ENCODE peak calls at places on chromosomes 7 and 10, in five cellular contexts. U is GM12878, T is pancreas, R is heart left ventricle, K is hepatocyte. W is an unnamed sample.

GRCh38 chr7:80641548-80641947 is 3.1 kb downstream of the CD36 start:
- DNase-seq in R (no peak), K (no peak), T (no peak), U (no peak), W (no peak)

GRCh38 chr10:62266147-62266546 is 2.5 kb downstream of the RTKN2 start:
- DNase-seq in R (no peak), T (no peak), U (no peak), K (no peak), W (no peak)

GRCh38 chr10:11018426-11018818 is 750 bp downstream of the CELF2 start:
- DNase-seq in K (peak), U (no peak), T (no peak), R (peak), W (peak)

GRCh38 chr7:125059861-125060456 is 130.3 kb upstream of the POT1 start:
- DNase-seq in U (no peak), T (no peak), K (no peak), R (no peak), W (no peak)

GRCh38 chr7:155187061-155187785 is 110.5 kb upstream of the INSIG1 start:
- DNase-seq in T (no peak), K (no peak), U (no peak), R (no peak), W (no peak)

GRCh38 chr10:35307297-35307696 is 29.0 kb upstream of the CCNY start:
- DNase-seq in U (no peak), R (no peak), K (peak), T (no peak), W (no peak)

GRCh38 chr10:110006358-110007170 is 1.2 kb upstream of the ADD3 start:
- DNase-seq in U (no peak), K (peak), T (peak), R (peak), W (no peak)

GRCh38 chr10:101155896-101156295 is 24.8 kb downstream of the TLX1 start:
- DNase-seq in R (no peak), K (no peak), T (no peak), U (no peak), W (no peak)

GRCh38 chr7:136617176-136617575 is 251.3 kb upstream of the CHRM2 start:
- DNase-seq in R (no peak), T (no peak), K (no peak), U (no peak), W (no peak)

GRCh38 chr10:126646101-126646500 is 24.4 kb downstream of the C10orf90 start:
- DNase-seq in U (no peak), K (no peak), T (no peak), R (no peak), W (no peak)

GRCh38 chr7:111730476-111731300 is 168.4 kb upstream of the IMMP2L start:
- DNase-seq in T (no peak), R (no peak), K (peak), U (no peak), W (peak)

GRCh38 chr7:158318511-158318913 is 269.1 kb downstream of the PTPRN2 start:
- DNase-seq in R (no peak), K (no peak), T (no peak), U (no peak), W (no peak)

GRCh38 chr10:18582803-18583202 is 68.6 kb downstream of the NSUN6 start:
- DNase-seq in U (no peak), R (no peak), T (no peak), K (no peak), W (peak)

GRCh38 chr10:71998840-71999194 is 34.6 kb downstream of the CHST3 start:
- DNase-seq in U (no peak), T (no peak), R (peak), K (peak), W (no peak)

GRCh38 chr10:35942052-35942451 is 300.0 kb upstream of the FZD8 start:
- DNase-seq in R (peak), K (no peak), T (no peak), U (no peak), W (no peak)

GRCh38 chr10:111784936-111785465 is 398.6 kb downstream of the GPAM start:
- DNase-seq in K (no peak), R (no peak), T (no peak), U (no peak), W (no peak)

GRCh38 chr7:149860821-149861727 is 12.7 kb upstream of the ATP6V0E2 start:
- DNase-seq in U (no peak), T (no peak), K (no peak), R (no peak), W (no peak)

GRCh38 chr7:73833251-73833919 is 2.6 kb downstream of the CLDN4 start:
- DNase-seq in U (no peak), K (peak), T (peak), R (no peak), W (no peak)

GRCh38 chr7:22728416-22729029 is 1.5 kb downstream of the IL6 start:
- DNase-seq in K (peak), T (no peak), R (no peak), U (no peak), W (peak)

GRCh38 chr7:22195402-22195801 is 161.6 kb downstream of the RAPGEF5 start:
- DNase-seq in R (no peak), U (peak), K (no peak), T (no peak), W (peak)

GRCh38 chr7:22718200-22718711 is 8.7 kb upstream of the IL6 start:
- DNase-seq in K (no peak), T (no peak), U (no peak), R (no peak), W (no peak)

GRCh38 chr7:83338277-83338950 is 175.7 kb upstream of the PCLO start:
- DNase-seq in R (no peak), T (no peak), U (no peak), K (no peak), W (peak)

GRCh38 chr7:19116121-19117080 is 1.0 kb downstream of the TWIST1 start:
- DNase-seq in U (no peak), R (peak), K (no peak), T (no peak), W (peak)

GRCh38 chr10:33334170-33334838 is at the start of gene NRP1:
- DNase-seq in T (peak), R (peak), U (no peak), K (peak), W (peak)

GRCh38 chr7:48438196-48438595 is 266.9 kb downstream of the ABCA13 start:
- DNase-seq in R (no peak), U (no peak), T (no peak), K (no peak), W (no peak)

GRCh38 chr10:70679498-70679897 is 7.2 kb downstream of the ADAMTS14 start:
- DNase-seq in R (peak), T (no peak), U (no peak), K (peak), W (no peak)

DNA sequence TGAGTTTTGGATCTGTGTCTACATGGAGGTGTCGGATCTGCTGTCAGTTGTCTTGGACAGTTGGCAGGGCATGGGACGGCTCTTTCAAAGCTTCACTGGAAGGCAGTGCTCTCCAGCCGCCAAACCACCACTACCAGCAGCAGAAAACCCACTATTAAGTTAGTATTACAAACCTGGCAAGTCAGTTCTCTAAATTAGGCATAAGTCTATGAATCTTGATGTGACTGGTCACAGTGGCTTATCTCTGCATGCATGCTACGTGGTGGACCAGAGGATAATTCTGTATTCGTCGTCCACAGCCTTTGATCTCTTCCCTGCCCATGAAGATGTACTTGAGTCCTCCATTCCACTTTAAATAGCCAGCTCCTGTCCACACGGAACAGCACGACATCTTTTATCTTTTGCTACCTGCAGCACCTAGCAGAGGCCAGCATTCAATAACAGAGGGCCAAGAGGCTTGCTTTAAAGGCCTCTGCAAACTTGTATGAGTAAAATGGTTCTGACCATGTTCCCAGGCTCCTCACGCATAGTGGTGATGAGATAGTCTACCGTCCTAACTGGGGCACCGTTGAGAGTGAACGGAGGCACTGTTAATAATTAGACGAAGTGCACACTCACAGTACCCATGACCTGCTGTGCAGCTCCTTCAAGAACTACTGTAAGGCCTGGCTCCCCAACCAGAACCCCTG is 836 bp downstream of the GPR146 start:
- DNase-seq in R (no peak), U (no peak), T (no peak), K (no peak), W (no peak)
- TF ChIP-seq CTCF in R (no peak), U (no peak), T (peak), K (no peak), W (no peak)

GRCh38 chr10:2885956-2886296 is 181.4 kb upstream of the PFKP start:
- DNase-seq in R (no peak), T (no peak), U (no peak), K (no peak), W (no peak)
- H3K4me3 ChIP-seq in R (no peak), T (no peak), U (no peak), K (no peak), W (no peak)

GRCh38 chr10:131244836-131245235 is 66.7 kb downstream of the TCERG1L start:
- DNase-seq in K (no peak), T (no peak), R (no peak), U (no peak), W (no peak)

GRCh38 chr10:131239926-131240325 is 71.6 kb downstream of the TCERG1L start:
- DNase-seq in R (no peak), K (no peak), T (no peak), U (no peak), W (no peak)

GRCh38 chr10:131243076-131243475 is 68.4 kb downstream of the TCERG1L start:
- DNase-seq in R (no peak), U (no peak), T (no peak), K (no peak), W (no peak)

GRCh38 chr10:131240691-131241090 is 70.8 kb downstream of the TCERG1L start:
- DNase-seq in U (no peak), R (no peak), K (no peak), T (no peak), W (no peak)

GRCh38 chr10:131242007-131242406 is 69.5 kb downstream of the TCERG1L start:
- DNase-seq in K (peak), R (no peak), U (no peak), T (peak), W (no peak)
- TF ChIP-seq CTCF in K (peak), R (no peak), U (peak), T (no peak), W (peak)

GRCh38 chr7:44693641-44694313 is 54.9 kb upstream of the ZMIZ2 start:
- DNase-seq in K (no peak), U (no peak), T (no peak), R (peak), W (no peak)

GRCh38 chr7:44694766-44695165 is 53.9 kb upstream of the ZMIZ2 start:
- DNase-seq in R (peak), K (no peak), U (no peak), T (no peak), W (no peak)

GRCh38 chr7:44695756-44696155 is 52.9 kb upstream of the ZMIZ2 start:
- DNase-seq in K (no peak), U (no peak), T (no peak), R (peak), W (no peak)

GRCh38 chr7:44696728-44697127 is 51.9 kb upstream of the ZMIZ2 start:
- DNase-seq in K (no peak), R (peak), T (no peak), U (no peak), W (no peak)

DNA sequence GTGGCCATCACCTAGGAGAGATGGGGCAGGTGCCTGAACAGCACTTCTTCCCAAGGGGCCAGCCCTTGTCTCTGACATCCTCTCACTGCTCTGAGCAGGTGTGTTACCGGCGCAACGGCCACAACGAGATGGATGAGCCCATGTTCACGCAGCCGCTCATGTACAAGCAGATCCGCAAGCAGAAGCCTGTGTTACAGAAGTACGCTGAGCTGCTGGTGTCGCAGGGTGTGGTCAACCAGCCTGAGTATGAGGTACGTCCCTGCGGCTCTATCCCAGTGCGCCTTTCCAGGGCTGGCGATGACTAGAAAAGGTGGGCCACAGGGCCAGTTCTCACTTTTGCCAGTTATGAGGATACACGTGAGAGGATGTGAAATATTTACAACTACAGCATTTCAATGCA is 54.3 kb upstream of the ZMIZ2 start:
- DNase-seq in R (no peak), T (no peak), U (no peak), K (no peak), W (no peak)
- H3K4me3 ChIP-seq in R (no peak), T (no peak), U (no peak), K (no peak), W (no peak)